ENCODE peak calls at places on chromosomes 4 and X, in six cellular contexts. One of them, this sample, is unnamed.

GRCh38 chr4:101128473-101128872 is 218.9 kb downstream of the PPP3CA start:
- ATAC-seq in psoas muscle: no peak
- ATAC-seq in HepG2: no peak
- ATAC-seq in aorta: no peak
- ATAC-seq in lower lobe of right lung: peak; percentile 31
- ATAC-seq in heart left ventricle: no peak
- ATAC-seq in this sample: no peak

GRCh38 chrX:24412637-24413363 is 52.3 kb upstream of the PDK3 start:
- ATAC-seq in psoas muscle: no peak
- ATAC-seq in HepG2: no peak
- ATAC-seq in aorta: no peak
- ATAC-seq in lower lobe of right lung: no peak
- ATAC-seq in heart left ventricle: no peak
- ATAC-seq in this sample: no peak

GRCh38 chrX:111013778-111014455 is 82.1 kb upstream of the PAK3 start:
- ATAC-seq in psoas muscle: no peak
- ATAC-seq in HepG2: peak; percentile 54
- ATAC-seq in aorta: no peak
- ATAC-seq in lower lobe of right lung: no peak
- ATAC-seq in heart left ventricle: no peak
- ATAC-seq in this sample: no peak

GRCh38 chr4:53147179-53147578 is 218.7 kb downstream of the SCFD2 start:
- ATAC-seq in psoas muscle: no peak
- ATAC-seq in HepG2: no peak
- ATAC-seq in aorta: no peak
- ATAC-seq in lower lobe of right lung: no peak
- ATAC-seq in heart left ventricle: no peak
- ATAC-seq in this sample: peak; percentile 51

GRCh38 chr4:24952667-24953066 is 39.8 kb upstream of the CCDC149 start:
- ATAC-seq in psoas muscle: no peak
- ATAC-seq in HepG2: no peak
- ATAC-seq in aorta: no peak
- ATAC-seq in lower lobe of right lung: no peak
- ATAC-seq in heart left ventricle: no peak
- ATAC-seq in this sample: no peak

GRCh38 chrX:19867411-19867732 is 20.0 kb downstream of the SH3KBP1 start:
- ATAC-seq in psoas muscle: no peak
- ATAC-seq in HepG2: no peak
- ATAC-seq in aorta: no peak
- ATAC-seq in lower lobe of right lung: no peak
- ATAC-seq in heart left ventricle: peak; percentile 32
- ATAC-seq in this sample: no peak

GRCh38 chrX:2697306-2697705 is 6.2 kb downstream of the CD99 start:
- ATAC-seq in psoas muscle: no peak
- ATAC-seq in HepG2: no peak
- ATAC-seq in aorta: no peak
- ATAC-seq in lower lobe of right lung: no peak
- ATAC-seq in heart left ventricle: no peak
- ATAC-seq in this sample: no peak

GRCh38 chrX:119482041-119482440 is 13.8 kb downstream of the SLC25A5 start:
- ATAC-seq in psoas muscle: no peak
- ATAC-seq in HepG2: no peak
- ATAC-seq in aorta: no peak
- ATAC-seq in lower lobe of right lung: no peak
- ATAC-seq in heart left ventricle: no peak
- ATAC-seq in this sample: peak; percentile 3

GRCh38 chr4:58050439-58050838 is 940.3 kb upstream of the IGFBP7 start:
- ATAC-seq in psoas muscle: no peak
- ATAC-seq in HepG2: no peak
- ATAC-seq in aorta: no peak
- ATAC-seq in lower lobe of right lung: no peak
- ATAC-seq in heart left ventricle: no peak
- ATAC-seq in this sample: no peak

GRCh38 chr4:98529970-98530569 is 128.3 kb downstream of the TSPAN5 start:
- ATAC-seq in psoas muscle: no peak
- ATAC-seq in HepG2: no peak
- ATAC-seq in aorta: no peak
- ATAC-seq in lower lobe of right lung: no peak
- ATAC-seq in heart left ventricle: no peak
- ATAC-seq in this sample: no peak

GRCh38 chrX:69150294-69150960 is 14.8 kb downstream of the PJA1 start:
- ATAC-seq in psoas muscle: no peak
- ATAC-seq in HepG2: no peak
- ATAC-seq in aorta: no peak
- ATAC-seq in lower lobe of right lung: no peak
- ATAC-seq in heart left ventricle: no peak
- ATAC-seq in this sample: no peak

GRCh38 chr4:109912706-109913621 is at the start of gene EGF:
- ATAC-seq in psoas muscle: peak; percentile 52
- ATAC-seq in HepG2: no peak
- ATAC-seq in aorta: no peak
- ATAC-seq in lower lobe of right lung: peak; percentile 84
- ATAC-seq in heart left ventricle: peak; percentile 89
- ATAC-seq in this sample: no peak

GRCh38 chr4:82388405-82388804 is 14.6 kb upstream of the HNRNPD start:
- ATAC-seq in psoas muscle: no peak
- ATAC-seq in HepG2: peak; percentile 71
- ATAC-seq in aorta: no peak
- ATAC-seq in lower lobe of right lung: no peak
- ATAC-seq in heart left ventricle: peak; percentile 79
- ATAC-seq in this sample: no peak

GRCh38 chrX:135112096-135112729 is 8.1 kb downstream of the ETDB start:
- ATAC-seq in psoas muscle: no peak
- ATAC-seq in HepG2: peak; percentile 66
- ATAC-seq in aorta: no peak
- ATAC-seq in lower lobe of right lung: peak; percentile 65
- ATAC-seq in heart left ventricle: no peak
- ATAC-seq in this sample: no peak

GRCh38 chrX:142428916-142429315 is 223.8 kb upstream of the MAGEC2 start:
- ATAC-seq in psoas muscle: no peak
- ATAC-seq in HepG2: no peak
- ATAC-seq in aorta: no peak
- ATAC-seq in lower lobe of right lung: peak; percentile 47
- ATAC-seq in heart left ventricle: no peak
- ATAC-seq in this sample: no peak

GRCh38 chrX:43676960-43677582 is 21.0 kb downstream of the MAOA start:
- ATAC-seq in psoas muscle: no peak
- ATAC-seq in HepG2: peak; percentile 87
- ATAC-seq in aorta: no peak
- ATAC-seq in lower lobe of right lung: peak; percentile 85
- ATAC-seq in heart left ventricle: peak; percentile 44
- ATAC-seq in this sample: no peak

GRCh38 chr4:154617820-154618317 is 5.4 kb upstream of the FGG start:
- ATAC-seq in psoas muscle: no peak
- ATAC-seq in HepG2: peak; percentile 81
- ATAC-seq in aorta: no peak
- ATAC-seq in lower lobe of right lung: peak; percentile 12
- ATAC-seq in heart left ventricle: no peak
- ATAC-seq in this sample: no peak

GRCh38 chr4:78652282-78652876 is 100.8 kb downstream of the ANXA3 start:
- ATAC-seq in psoas muscle: no peak
- ATAC-seq in HepG2: no peak
- ATAC-seq in aorta: no peak
- ATAC-seq in lower lobe of right lung: peak; percentile 18
- ATAC-seq in heart left ventricle: peak; percentile 60
- ATAC-seq in this sample: peak; percentile 49

GRCh38 chr4:173288698-173289350 is 45.3 kb downstream of the HMGB2 start:
- ATAC-seq in psoas muscle: no peak
- ATAC-seq in HepG2: peak; percentile 44
- ATAC-seq in aorta: no peak
- ATAC-seq in lower lobe of right lung: no peak
- ATAC-seq in heart left ventricle: no peak
- ATAC-seq in this sample: no peak

GRCh38 chrX:139692908-139693307 is 15.1 kb downstream of the MCF2 start:
- ATAC-seq in psoas muscle: no peak
- ATAC-seq in HepG2: no peak
- ATAC-seq in aorta: peak; percentile 12
- ATAC-seq in lower lobe of right lung: no peak
- ATAC-seq in heart left ventricle: no peak
- ATAC-seq in this sample: no peak

GRCh38 chr4:12239897-12240636 is 811.4 kb upstream of the HS3ST1 start:
- ATAC-seq in psoas muscle: no peak
- ATAC-seq in HepG2: no peak
- ATAC-seq in aorta: no peak
- ATAC-seq in lower lobe of right lung: no peak
- ATAC-seq in heart left ventricle: peak; percentile 59
- ATAC-seq in this sample: no peak

GRCh38 chr4:101328063-101328602 is 19.2 kb downstream of the PPP3CA start:
- ATAC-seq in psoas muscle: no peak
- ATAC-seq in HepG2: no peak
- ATAC-seq in aorta: no peak
- ATAC-seq in lower lobe of right lung: peak; percentile 59
- ATAC-seq in heart left ventricle: no peak
- ATAC-seq in this sample: no peak

DNA sequence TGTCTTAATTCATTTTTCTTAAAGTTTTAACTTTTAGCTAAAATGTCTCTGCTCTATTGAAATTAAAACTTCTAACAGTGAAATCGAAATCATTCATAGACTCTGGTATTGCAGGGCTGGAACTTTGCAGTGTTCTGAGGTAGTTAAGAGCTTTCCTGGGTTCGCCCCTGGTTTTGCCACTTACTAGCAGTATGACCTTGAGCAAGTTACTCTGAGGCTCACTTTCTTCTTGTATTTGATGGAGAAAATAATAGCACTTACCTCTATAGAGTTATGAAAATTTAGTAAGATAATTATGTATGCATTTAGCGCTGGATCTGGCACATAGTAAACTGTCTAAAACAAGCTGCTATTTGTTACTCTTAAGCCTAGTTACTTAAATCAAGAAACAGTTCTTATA is 1.7 kb downstream of the SLAIN2 start:
- ATAC-seq in psoas muscle: no peak
- ATAC-seq in HepG2: no peak
- ATAC-seq in aorta: no peak
- ATAC-seq in lower lobe of right lung: no peak
- ATAC-seq in heart left ventricle: no peak
- ATAC-seq in this sample: no peak
- H3K4me3 ChIP-seq in psoas muscle: peak overlapping the region; percentile 95
- H3K4me3 ChIP-seq in HepG2: peak overlapping the region; percentile 91
- H3K4me3 ChIP-seq in aorta: peak overlapping the region; percentile 98
- H3K4me3 ChIP-seq in lower lobe of right lung: peak overlapping the region; percentile 96
- H3K4me3 ChIP-seq in heart left ventricle: peak overlapping the region; percentile 93
- H3K4me3 ChIP-seq in this sample: peak overlapping the region; percentile 97

DNA sequence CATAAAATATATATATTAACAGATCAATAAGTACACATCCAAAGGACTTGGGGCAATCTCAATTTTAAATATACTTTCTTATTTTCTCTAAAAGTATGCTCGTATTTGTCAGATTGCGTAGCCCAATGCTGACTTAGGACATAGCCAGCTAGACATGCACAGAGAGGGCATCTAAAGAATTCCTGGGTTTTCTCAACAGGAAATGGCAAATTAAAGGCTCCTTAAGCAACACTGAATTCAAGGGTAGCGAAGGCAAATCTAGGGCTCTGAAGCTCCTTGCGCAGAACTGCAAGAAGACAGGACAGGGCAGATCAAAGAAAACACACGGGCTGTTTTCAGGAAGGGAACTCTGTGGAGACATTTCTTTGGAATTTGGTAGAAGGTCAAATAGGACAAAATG is 94.6 kb upstream of the FTHL17 start:
- ATAC-seq in psoas muscle: no peak
- ATAC-seq in HepG2: no peak
- ATAC-seq in aorta: no peak
- ATAC-seq in lower lobe of right lung: no peak
- ATAC-seq in heart left ventricle: no peak
- ATAC-seq in this sample: no peak
- H3K36me3 ChIP-seq in psoas muscle: no peaks in the 10 kb centered on the region
- H3K36me3 ChIP-seq in HepG2: no peaks in the 10 kb centered on the region
- H3K36me3 ChIP-seq in aorta: no peaks in the 10 kb centered on the region
- H3K36me3 ChIP-seq in lower lobe of right lung: no peaks in the 10 kb centered on the region
- H3K36me3 ChIP-seq in heart left ventricle: peaks cover 29% of the 10 kb centered on the region
- H3K36me3 ChIP-seq in this sample: peaks cover 8% of the 10 kb centered on the region

DNA sequence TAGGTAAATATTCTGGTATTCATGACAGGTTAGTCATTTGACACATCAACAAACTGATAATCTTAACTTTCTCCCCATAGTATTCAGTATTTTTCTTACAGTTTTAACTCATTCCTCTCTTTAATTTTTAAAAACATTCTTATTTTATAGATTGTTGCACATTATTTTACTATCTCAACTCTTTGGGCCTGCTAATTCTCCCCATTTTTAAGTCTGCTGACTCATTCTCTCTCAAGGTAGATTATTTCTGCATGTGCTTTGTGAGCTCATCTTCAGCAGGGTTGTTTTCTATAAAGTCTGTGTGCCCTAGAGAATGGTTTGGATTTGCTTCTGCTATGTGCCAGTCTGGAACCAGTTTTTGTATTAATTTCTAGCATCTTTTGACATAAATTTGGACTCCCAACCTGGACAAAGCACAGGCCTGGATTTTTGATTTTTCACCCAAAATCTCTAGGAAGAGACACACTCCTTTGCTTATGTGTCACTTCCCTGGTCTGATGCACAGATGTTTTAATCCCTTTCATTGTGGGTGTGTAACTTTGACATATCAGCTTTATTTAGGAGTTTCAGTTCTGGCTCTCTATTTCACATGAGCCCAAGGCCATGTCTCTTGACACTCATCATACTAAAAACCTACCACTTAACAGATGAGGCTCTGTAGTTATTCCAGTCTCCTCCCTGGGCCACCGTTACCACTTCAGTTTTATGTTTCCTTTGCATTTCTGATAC is 194.3 kb upstream of the PGRMC2 start:
- ATAC-seq in psoas muscle: no peak
- ATAC-seq in HepG2: no peak
- ATAC-seq in aorta: no peak
- ATAC-seq in lower lobe of right lung: no peak
- ATAC-seq in heart left ventricle: no peak
- ATAC-seq in this sample: no peak
- H3K4me1 ChIP-seq in psoas muscle: no peaks in the 10 kb centered on the region
- H3K4me1 ChIP-seq in HepG2: no peaks in the 10 kb centered on the region
- H3K4me1 ChIP-seq in aorta: no peaks in the 10 kb centered on the region
- H3K4me1 ChIP-seq in lower lobe of right lung: peaks cover 10% of the 10 kb centered on the region
- H3K4me1 ChIP-seq in heart left ventricle: no peaks in the 10 kb centered on the region
- H3K4me1 ChIP-seq in this sample: no peaks in the 10 kb centered on the region

GRCh38 chrX:16712116-16712824 is at the start of gene CTPS2:
- ATAC-seq in psoas muscle: peak; percentile 84
- ATAC-seq in HepG2: peak; percentile 96
- ATAC-seq in aorta: peak; percentile 90
- ATAC-seq in lower lobe of right lung: peak; percentile 95
- ATAC-seq in heart left ventricle: peak; percentile 95
- ATAC-seq in this sample: peak; percentile 91
- H3K4me3 ChIP-seq in psoas muscle: peak within 1 kb of the TSS; percentile 87
- H3K4me3 ChIP-seq in HepG2: peak within 1 kb of the TSS; percentile 81
- H3K4me3 ChIP-seq in aorta: peak within 1 kb of the TSS; percentile 70
- H3K4me3 ChIP-seq in lower lobe of right lung: peak within 1 kb of the TSS; percentile 70
- H3K4me3 ChIP-seq in heart left ventricle: peak within 1 kb of the TSS; percentile 75
- H3K4me3 ChIP-seq in this sample: peak within 1 kb of the TSS; percentile 75

GRCh38 chr4:94251094-94251493 is 43.4 kb downstream of the SMARCAD1 start:
- ATAC-seq in psoas muscle: no peak
- ATAC-seq in HepG2: no peak
- ATAC-seq in aorta: no peak
- ATAC-seq in lower lobe of right lung: no peak
- ATAC-seq in heart left ventricle: no peak
- ATAC-seq in this sample: no peak
- H3K36me3 ChIP-seq in psoas muscle: peaks cover 4% of the 10 kb centered on the region
- H3K36me3 ChIP-seq in HepG2: peaks cover 2% of the 10 kb centered on the region
- H3K36me3 ChIP-seq in aorta: no peaks in the 10 kb centered on the region
- H3K36me3 ChIP-seq in lower lobe of right lung: peaks cover 54% of the 10 kb centered on the region
- H3K36me3 ChIP-seq in heart left ventricle: peaks cover 59% of the 10 kb centered on the region
- H3K36me3 ChIP-seq in this sample: peaks cover 58% of the 10 kb centered on the region

This sample was measured in gastroesophageal sphincter.